ENCODE peak calls at places on chromosomes 16 and 17, in six cellular contexts. K, Z, D, T, E and A are unnamed samples.

GRCh38 chr16:56708418-56708817 is 21.5 kb upstream of the NUP93 start:
- DNase-seq in K (no peak), Z (no peak), D (no peak), T (no peak), E (no peak), A (no peak)

GRCh38 chr17:81941484-81942166 is 4.5 kb upstream of the PYCR1 start:
- DNase-seq in K (no peak), Z (no peak), D (no peak), T (no peak), E (no peak), A (no peak)

GRCh38 chr16:85653226-85653917 is 35.4 kb downstream of the GINS2 start:
- DNase-seq in K (no peak), Z (no peak), D (no peak), T (peak; percentile 41), E (no peak), A (no peak)

GRCh38 chr16:5845046-5845445 is 747.5 kb upstream of the EEF2KMT start:
- DNase-seq in K (no peak), Z (no peak), D (no peak), T (no peak), E (no peak), A (no peak)

GRCh38 chr17:75941442-75941819 is 589 bp upstream of the FBF1 start:
- DNase-seq in K (no peak), Z (no peak), D (no peak), T (no peak), E (no peak), A (no peak)

GRCh38 chr16:85162478-85163277 is 50.4 kb upstream of the CIBAR2 start:
- DNase-seq in K (no peak), Z (no peak), D (peak; percentile 65), T (peak; percentile 82), E (no peak), A (no peak)

GRCh38 chr16:77993586-77993985 is 28.8 kb upstream of the CLEC3A start:
- DNase-seq in K (no peak), Z (no peak), D (no peak), T (no peak), E (no peak), A (no peak)

GRCh38 chr16:2426941-2427361 is 2.3 kb upstream of the CCNF start:
- DNase-seq in K (no peak), Z (peak; percentile 53), D (no peak), T (no peak), E (no peak), A (no peak)

GRCh38 chr17:40621558-40621957 is 26.1 kb downstream of the SMARCE1 start:
- DNase-seq in K (peak; percentile 6), Z (no peak), D (peak; percentile 30), T (no peak), E (no peak), A (no peak)

GRCh38 chr17:50201226-50201854 is at the start of gene COL1A1:
- DNase-seq in K (no peak), Z (peak; percentile 68), D (no peak), T (peak; percentile 56), E (no peak), A (no peak)

GRCh38 chr17:79080761-79081290 is 6.2 kb downstream of the ENGASE start:
- DNase-seq in K (no peak), Z (no peak), D (no peak), T (no peak), E (no peak), A (no peak)

GRCh38 chr17:28811594-28812135 is 30.9 kb downstream of the FAM222B start:
- DNase-seq in K (peak; percentile 46), Z (no peak), D (no peak), T (no peak), E (no peak), A (no peak)

GRCh38 chr17:56985371-56986162 is 7.6 kb downstream of the SCPEP1 start:
- DNase-seq in K (no peak), Z (no peak), D (no peak), T (no peak), E (no peak), A (no peak)

GRCh38 chr17:14276535-14277250 is 24.2 kb upstream of the HS3ST3B1 start:
- DNase-seq in K (no peak), Z (no peak), D (no peak), T (no peak), E (no peak), A (no peak)

GRCh38 chr16:84374160-84374489 is 5.8 kb downstream of the ATP2C2 start:
- DNase-seq in K (no peak), Z (no peak), D (no peak), T (no peak), E (no peak), A (no peak)

GRCh38 chr16:8955828-8956227 is 7.9 kb downstream of the USP7 start:
- DNase-seq in K (no peak), Z (no peak), D (no peak), T (no peak), E (no peak), A (no peak)

GRCh38 chr16:82194076-82194475 is 24.1 kb upstream of the MPHOSPH6 start:
- DNase-seq in K (no peak), Z (no peak), D (no peak), T (no peak), E (no peak), A (no peak)

GRCh38 chr17:21066394-21066793 is 23.6 kb upstream of the USP22 start:
- DNase-seq in K (no peak), Z (no peak), D (no peak), T (no peak), E (no peak), A (no peak)

GRCh38 chr17:61556224-61557188 is 34.5 kb downstream of the NACA2 start:
- DNase-seq in K (no peak), Z (no peak), D (no peak), T (no peak), E (no peak), A (no peak)

GRCh38 chr16:23015580-23015979 is 133.7 kb downstream of the USP31 start:
- DNase-seq in K (no peak), Z (no peak), D (no peak), T (no peak), E (no peak), A (no peak)

GRCh38 chr17:9419932-9420453 is 155.6 kb downstream of the STX8 start:
- DNase-seq in K (no peak), Z (no peak), D (no peak), T (no peak), E (no peak), A (no peak)

DNA sequence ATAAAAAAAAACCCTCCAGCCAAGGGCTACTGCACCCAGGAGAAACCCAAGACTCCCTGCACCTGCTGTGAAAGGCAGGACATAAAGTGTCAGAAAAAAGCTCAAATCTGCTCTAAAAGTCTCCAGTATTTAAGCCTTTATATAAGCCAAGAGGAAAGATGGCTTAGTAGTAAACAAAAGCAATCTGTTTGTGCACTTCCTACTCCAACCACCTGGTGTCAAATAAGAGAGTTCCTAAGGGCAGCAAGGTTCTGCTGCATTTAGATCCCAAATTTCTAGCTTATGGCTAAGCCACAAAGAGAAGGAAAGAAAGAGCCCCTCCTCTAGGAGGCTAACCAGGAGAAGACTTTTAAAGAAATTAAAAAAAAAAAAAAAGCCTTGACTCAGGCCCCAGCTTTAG is 20.6 kb downstream of the ACSM1 start:
- DNase-seq in K (no peak), Z (no peak), D (no peak), T (no peak), E (no peak), A (no peak)
- TF ChIP-seq CTCF in K (no peak), Z (no peak), D (no peak), T (no peak), E (no peak), A (no peak)

GRCh38 chr17:45395569-45396415 is 36.9 kb downstream of the ARHGAP27 start:
- DNase-seq in K (no peak), Z (no peak), D (no peak), T (no peak), E (no peak), A (no peak)
- TF ChIP-seq CTCF in K (no peak), Z (no peak), D (no peak), T (no peak), E (no peak), A (no peak)

DNA sequence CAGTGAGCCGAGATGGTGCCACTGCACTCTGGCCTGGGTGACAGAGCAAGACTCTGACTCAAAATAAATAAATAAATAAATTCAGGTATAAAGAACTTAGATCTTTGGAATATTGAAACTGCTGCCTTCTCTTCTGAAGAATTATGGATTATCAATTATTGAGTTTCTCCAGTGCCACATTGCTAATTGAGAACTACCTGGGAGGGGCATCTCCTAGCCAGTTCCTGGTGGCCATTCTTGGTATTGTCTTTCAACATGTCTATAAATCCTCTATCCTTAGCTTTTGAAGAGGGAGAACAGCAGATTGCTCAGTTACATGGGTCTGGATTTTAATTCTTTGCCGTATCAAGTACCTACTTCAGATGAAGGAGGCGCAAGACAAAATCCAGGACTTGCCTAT is 29.2 kb downstream of the CALCOCO2 start:
- DNase-seq in K (no peak), Z (no peak), D (no peak), T (no peak), E (no peak), A (no peak)
- TF ChIP-seq CTCF in K (no peak), Z (no peak), D (peak; percentile 25), T (no peak), E (peak; percentile 36), A (peak; percentile 10)

DNA sequence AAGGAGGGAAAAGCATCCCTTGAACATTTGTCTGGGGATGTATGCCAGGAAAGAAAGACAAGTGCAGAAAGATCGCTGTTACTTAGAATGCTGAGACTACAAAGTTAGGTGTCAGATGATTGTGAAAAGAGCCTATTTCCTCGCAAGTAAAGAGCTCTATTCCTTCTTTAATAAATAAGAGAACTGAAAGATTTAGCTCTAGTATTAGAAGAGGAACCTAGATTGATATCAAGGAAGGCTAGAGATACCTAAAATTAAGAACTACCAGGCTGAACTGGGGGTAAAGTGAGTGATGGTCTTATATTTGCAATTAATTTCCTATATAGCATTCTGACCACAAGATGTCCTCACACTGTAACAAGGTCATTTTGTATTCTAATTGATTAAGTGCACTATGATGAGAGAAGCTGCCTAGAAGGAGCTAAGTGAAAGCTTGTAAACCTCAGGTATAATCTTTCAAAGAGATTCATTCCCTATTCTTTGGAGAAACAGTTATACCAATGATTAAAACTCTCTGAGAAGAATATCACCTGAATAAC is 62.3 kb downstream of the SSH2 start:
- DNase-seq in K (no peak), Z (no peak), D (no peak), T (no peak), E (no peak), A (no peak)
- TF ChIP-seq CTCF in K (no peak), Z (no peak), D (peak; percentile 22), T (no peak), E (peak; percentile 10), A (no peak)

DNA sequence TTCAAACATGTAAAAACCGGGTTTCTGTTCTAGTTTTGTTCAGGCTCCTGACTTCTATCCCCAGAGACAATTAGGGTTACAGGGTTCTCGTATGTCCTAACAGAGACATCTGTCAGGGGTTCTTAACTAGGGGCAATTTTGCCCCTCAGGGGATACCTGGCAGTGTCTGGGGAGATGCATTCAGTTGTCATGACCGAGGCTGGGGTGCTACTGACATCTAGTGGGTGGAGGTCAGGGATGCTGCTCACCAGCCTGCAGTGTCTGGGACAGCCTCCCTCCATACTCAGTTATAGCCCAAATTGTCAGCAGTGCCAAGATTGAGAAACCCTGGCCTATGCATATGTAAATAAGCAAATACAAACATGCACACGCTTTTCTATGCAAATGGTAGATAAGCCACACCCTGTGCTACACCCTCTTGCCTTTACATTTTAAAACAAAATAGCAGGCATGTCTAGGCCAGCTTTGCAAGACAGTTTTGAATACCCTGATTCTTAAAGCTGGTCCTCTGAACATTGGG is 37.4 kb downstream of the CLEC16A start:
- DNase-seq in K (peak; percentile 37), Z (no peak), D (no peak), T (no peak), E (no peak), A (no peak)
- TF ChIP-seq CTCF in K (no peak), Z (no peak), D (peak; percentile 37), T (no peak), E (peak; percentile 94), A (no peak)